ENCODE peak calls at places on chromosome 9, in eight cellular contexts. One of them, this sample, is unnamed.
A peak's percentile ranks its signal among the peaks of the same experiment; 100 is the strongest.

GRCh38 chr9:94799578-94800264 is 73.2 kb downstream of the AOPEP start:
- DNase-seq in skeletal muscle cell: no peak
- DNase-seq in activated CD8-positive, alpha-beta memory T cell treated with anti-CD3 and anti-CD28 coated beads for 1 hour: no peak
- DNase-seq in coronary artery: no peak
- DNase-seq in A549: no peak
- DNase-seq in AG10803: peak; percentile 43
- DNase-seq in choroid plexus epithelial cell: peak; percentile 88
- DNase-seq in RCC 7860: peak; percentile 85
- DNase-seq in this sample: no peak

GRCh38 chr9:41229408-41230401 is 40.6 kb upstream of the ZNG1F start:
- DNase-seq in skeletal muscle cell: no peak
- DNase-seq in activated CD8-positive, alpha-beta memory T cell treated with anti-CD3 and anti-CD28 coated beads for 1 hour: no peak
- DNase-seq in coronary artery: peak; percentile 83
- DNase-seq in A549: no peak
- DNase-seq in AG10803: peak; percentile 15
- DNase-seq in choroid plexus epithelial cell: peak; percentile 15
- DNase-seq in RCC 7860: no peak
- DNase-seq in this sample: peak; percentile 8

GRCh38 chr9:137218754-137219271 is 3.2 kb downstream of the RNF208 start:
- DNase-seq in skeletal muscle cell: no peak
- DNase-seq in activated CD8-positive, alpha-beta memory T cell treated with anti-CD3 and anti-CD28 coated beads for 1 hour: no peak
- DNase-seq in coronary artery: no peak
- DNase-seq in A549: peak; percentile 78
- DNase-seq in AG10803: no peak
- DNase-seq in choroid plexus epithelial cell: peak; percentile 63
- DNase-seq in RCC 7860: peak; percentile 82
- DNase-seq in this sample: no peak

GRCh38 chr9:109182940-109183798 is 16.1 kb upstream of the FRRS1L start:
- DNase-seq in skeletal muscle cell: no peak
- DNase-seq in activated CD8-positive, alpha-beta memory T cell treated with anti-CD3 and anti-CD28 coated beads for 1 hour: no peak
- DNase-seq in coronary artery: no peak
- DNase-seq in A549: peak; percentile 68
- DNase-seq in AG10803: peak; percentile 25
- DNase-seq in choroid plexus epithelial cell: peak; percentile 49
- DNase-seq in RCC 7860: peak; percentile 47
- DNase-seq in this sample: peak; percentile 62

GRCh38 chr9:100216178-100216787 is 117.2 kb downstream of the INVS start:
- DNase-seq in skeletal muscle cell: no peak
- DNase-seq in activated CD8-positive, alpha-beta memory T cell treated with anti-CD3 and anti-CD28 coated beads for 1 hour: peak; percentile 38
- DNase-seq in coronary artery: no peak
- DNase-seq in A549: peak; percentile 9
- DNase-seq in AG10803: peak; percentile 42
- DNase-seq in choroid plexus epithelial cell: peak; percentile 76
- DNase-seq in RCC 7860: peak; percentile 35
- DNase-seq in this sample: peak; percentile 62

GRCh38 chr9:2469681-2470141 is 151.9 kb upstream of the VLDLR start:
- DNase-seq in skeletal muscle cell: peak; percentile 11
- DNase-seq in activated CD8-positive, alpha-beta memory T cell treated with anti-CD3 and anti-CD28 coated beads for 1 hour: no peak
- DNase-seq in coronary artery: no peak
- DNase-seq in A549: no peak
- DNase-seq in AG10803: peak; percentile 45
- DNase-seq in choroid plexus epithelial cell: peak; percentile 74
- DNase-seq in RCC 7860: peak; percentile 41
- DNase-seq in this sample: peak; percentile 6

GRCh38 chr9:34989946-34990635 is 546 bp downstream of the DNAJB5 start:
- DNase-seq in skeletal muscle cell: no peak
- DNase-seq in activated CD8-positive, alpha-beta memory T cell treated with anti-CD3 and anti-CD28 coated beads for 1 hour: no peak
- DNase-seq in coronary artery: peak; percentile 88
- DNase-seq in A549: no peak
- DNase-seq in AG10803: peak; percentile 22
- DNase-seq in choroid plexus epithelial cell: peak; percentile 50
- DNase-seq in RCC 7860: no peak
- DNase-seq in this sample: peak; percentile 68

GRCh38 chr9:37383876-37384715 is 38.4 kb upstream of the GRHPR start:
- DNase-seq in skeletal muscle cell: no peak
- DNase-seq in activated CD8-positive, alpha-beta memory T cell treated with anti-CD3 and anti-CD28 coated beads for 1 hour: no peak
- DNase-seq in coronary artery: no peak
- DNase-seq in A549: no peak
- DNase-seq in AG10803: no peak
- DNase-seq in choroid plexus epithelial cell: no peak
- DNase-seq in RCC 7860: no peak
- DNase-seq in this sample: no peak

GRCh38 chr9:93263334-93264229 is 79.6 kb downstream of the WNK2 start:
- DNase-seq in skeletal muscle cell: no peak
- DNase-seq in activated CD8-positive, alpha-beta memory T cell treated with anti-CD3 and anti-CD28 coated beads for 1 hour: no peak
- DNase-seq in coronary artery: no peak
- DNase-seq in A549: no peak
- DNase-seq in AG10803: no peak
- DNase-seq in choroid plexus epithelial cell: no peak
- DNase-seq in RCC 7860: no peak
- DNase-seq in this sample: no peak

GRCh38 chr9:104836235-104836634 is 72.3 kb downstream of the NIPSNAP3B start:
- DNase-seq in skeletal muscle cell: peak; percentile 24
- DNase-seq in activated CD8-positive, alpha-beta memory T cell treated with anti-CD3 and anti-CD28 coated beads for 1 hour: no peak
- DNase-seq in coronary artery: no peak
- DNase-seq in A549: no peak
- DNase-seq in AG10803: no peak
- DNase-seq in choroid plexus epithelial cell: peak; percentile 18
- DNase-seq in RCC 7860: no peak
- DNase-seq in this sample: no peak